ENCODE peak calls at places on chromosome 15, in eight cellular contexts. One of them, this sample, is unnamed.
A peak's percentile ranks its signal among the peaks of the same experiment; 100 is the strongest.

GRCh38 chr15:58987036-58987435 is 427 bp upstream of the RNF111 start:
- DNase-seq in brain microvascular endothelial cell: no peak
- DNase-seq in right lobe of liver: no peak
- DNase-seq in A549: peak; percentile 18
- DNase-seq in hepatocyte: peak; percentile 13
- DNase-seq in OCI-LY7: no peak
- DNase-seq in Peyer's patch: no peak
- DNase-seq in cardiac muscle cell: no peak
- DNase-seq in this sample: no peak

GRCh38 chr15:85706779-85707518 is 87.8 kb downstream of the KLHL25 start:
- DNase-seq in brain microvascular endothelial cell: peak; percentile 69
- DNase-seq in right lobe of liver: no peak
- DNase-seq in A549: no peak
- DNase-seq in hepatocyte: peak; percentile 43
- DNase-seq in OCI-LY7: peak; percentile 67
- DNase-seq in Peyer's patch: no peak
- DNase-seq in cardiac muscle cell: no peak
- DNase-seq in this sample: no peak

GRCh38 chr15:98927057-98927456 is 80.5 kb downstream of the PGPEP1L start:
- DNase-seq in brain microvascular endothelial cell: no peak
- DNase-seq in right lobe of liver: no peak
- DNase-seq in A549: no peak
- DNase-seq in hepatocyte: no peak
- DNase-seq in OCI-LY7: no peak
- DNase-seq in Peyer's patch: no peak
- DNase-seq in cardiac muscle cell: no peak
- DNase-seq in this sample: no peak

GRCh38 chr15:41334293-41335120 is 1.8 kb downstream of the NUSAP1 start:
- DNase-seq in brain microvascular endothelial cell: no peak
- DNase-seq in right lobe of liver: no peak
- DNase-seq in A549: no peak
- DNase-seq in hepatocyte: no peak
- DNase-seq in OCI-LY7: peak; percentile 11
- DNase-seq in Peyer's patch: no peak
- DNase-seq in cardiac muscle cell: no peak
- DNase-seq in this sample: no peak

GRCh38 chr15:34203936-34204335 is 6.0 kb downstream of the KATNBL1 start:
- DNase-seq in brain microvascular endothelial cell: no peak
- DNase-seq in right lobe of liver: no peak
- DNase-seq in A549: no peak
- DNase-seq in hepatocyte: no peak
- DNase-seq in OCI-LY7: no peak
- DNase-seq in Peyer's patch: no peak
- DNase-seq in cardiac muscle cell: no peak
- DNase-seq in this sample: no peak

GRCh38 chr15:67915374-67916050 is 75.7 kb upstream of the RNU6-1 start:
- DNase-seq in brain microvascular endothelial cell: no peak
- DNase-seq in right lobe of liver: peak; percentile 84
- DNase-seq in A549: peak; percentile 54
- DNase-seq in hepatocyte: peak; percentile 87
- DNase-seq in OCI-LY7: no peak
- DNase-seq in Peyer's patch: peak; percentile 75
- DNase-seq in cardiac muscle cell: peak; percentile 36
- DNase-seq in this sample: peak; percentile 92

GRCh38 chr15:27686376-27686775 is 412.7 kb downstream of the OCA2 start:
- DNase-seq in brain microvascular endothelial cell: peak; percentile 0
- DNase-seq in right lobe of liver: no peak
- DNase-seq in A549: no peak
- DNase-seq in hepatocyte: no peak
- DNase-seq in OCI-LY7: no peak
- DNase-seq in Peyer's patch: no peak
- DNase-seq in cardiac muscle cell: no peak
- DNase-seq in this sample: no peak

GRCh38 chr15:94327356-94327936 is 96.1 kb downstream of the MCTP2 start:
- DNase-seq in brain microvascular endothelial cell: peak; percentile 40
- DNase-seq in right lobe of liver: no peak
- DNase-seq in A549: peak; percentile 39
- DNase-seq in hepatocyte: peak; percentile 56
- DNase-seq in OCI-LY7: peak; percentile 65
- DNase-seq in Peyer's patch: no peak
- DNase-seq in cardiac muscle cell: peak; percentile 45
- DNase-seq in this sample: no peak

GRCh38 chr15:77599899-77600298 is 32.8 kb downstream of the LINGO1 start:
- DNase-seq in brain microvascular endothelial cell: peak; percentile 26
- DNase-seq in right lobe of liver: no peak
- DNase-seq in A549: peak; percentile 49
- DNase-seq in hepatocyte: no peak
- DNase-seq in OCI-LY7: peak; percentile 63
- DNase-seq in Peyer's patch: no peak
- DNase-seq in cardiac muscle cell: peak; percentile 87
- DNase-seq in this sample: no peak

GRCh38 chr15:98667521-98668179 is 19.3 kb downstream of the IGF1R start:
- DNase-seq in brain microvascular endothelial cell: no peak
- DNase-seq in right lobe of liver: no peak
- DNase-seq in A549: no peak
- DNase-seq in hepatocyte: no peak
- DNase-seq in OCI-LY7: no peak
- DNase-seq in Peyer's patch: no peak
- DNase-seq in cardiac muscle cell: no peak
- DNase-seq in this sample: no peak

GRCh38 chr15:56496635-56497034 is 31.7 kb upstream of the MNS1 start:
- DNase-seq in brain microvascular endothelial cell: peak; percentile 57
- DNase-seq in right lobe of liver: no peak
- DNase-seq in A549: peak; percentile 79
- DNase-seq in hepatocyte: peak; percentile 77
- DNase-seq in OCI-LY7: peak; percentile 88
- DNase-seq in Peyer's patch: no peak
- DNase-seq in cardiac muscle cell: peak; percentile 66
- DNase-seq in this sample: peak; percentile 56

GRCh38 chr15:88894819-88895767 is at the start of gene HAPLN3:
- DNase-seq in brain microvascular endothelial cell: peak; percentile 24
- DNase-seq in right lobe of liver: no peak
- DNase-seq in A549: peak; percentile 90
- DNase-seq in hepatocyte: peak; percentile 70
- DNase-seq in OCI-LY7: no peak
- DNase-seq in Peyer's patch: no peak
- DNase-seq in cardiac muscle cell: peak; percentile 37
- DNase-seq in this sample: no peak

GRCh38 chr15:66401130-66402021 is 14.7 kb downstream of the MAP2K1 start:
- DNase-seq in brain microvascular endothelial cell: no peak
- DNase-seq in right lobe of liver: no peak
- DNase-seq in A549: no peak
- DNase-seq in hepatocyte: no peak
- DNase-seq in OCI-LY7: peak; percentile 13
- DNase-seq in Peyer's patch: no peak
- DNase-seq in cardiac muscle cell: no peak
- DNase-seq in this sample: no peak

GRCh38 chr15:74792227-74793016 is 10.5 kb downstream of the CSK start:
- DNase-seq in brain microvascular endothelial cell: no peak
- DNase-seq in right lobe of liver: no peak
- DNase-seq in A549: no peak
- DNase-seq in hepatocyte: no peak
- DNase-seq in OCI-LY7: no peak
- DNase-seq in Peyer's patch: no peak
- DNase-seq in cardiac muscle cell: no peak
- DNase-seq in this sample: no peak

GRCh38 chr15:74791007-74791406 is 9.1 kb downstream of the CSK start:
- DNase-seq in brain microvascular endothelial cell: no peak
- DNase-seq in right lobe of liver: no peak
- DNase-seq in A549: no peak
- DNase-seq in hepatocyte: no peak
- DNase-seq in OCI-LY7: no peak
- DNase-seq in Peyer's patch: no peak
- DNase-seq in cardiac muscle cell: no peak
- DNase-seq in this sample: no peak

GRCh38 chr15:74790080-74790916 is 8.4 kb downstream of the CSK start:
- DNase-seq in brain microvascular endothelial cell: peak; percentile 90
- DNase-seq in right lobe of liver: peak; percentile 73
- DNase-seq in A549: no peak
- DNase-seq in hepatocyte: peak; percentile 49
- DNase-seq in OCI-LY7: peak; percentile 75
- DNase-seq in Peyer's patch: no peak
- DNase-seq in cardiac muscle cell: peak; percentile 43
- DNase-seq in this sample: no peak

GRCh38 chr15:74793135-74794028 is 11.5 kb downstream of the CSK start:
- DNase-seq in brain microvascular endothelial cell: peak; percentile 56
- DNase-seq in right lobe of liver: no peak
- DNase-seq in A549: no peak
- DNase-seq in hepatocyte: no peak
- DNase-seq in OCI-LY7: peak; percentile 63
- DNase-seq in Peyer's patch: no peak
- DNase-seq in cardiac muscle cell: no peak
- DNase-seq in this sample: no peak

GRCh38 chr15:74791667-74792066 is 9.8 kb downstream of the CSK start:
- DNase-seq in brain microvascular endothelial cell: no peak
- DNase-seq in right lobe of liver: no peak
- DNase-seq in A549: no peak
- DNase-seq in hepatocyte: no peak
- DNase-seq in OCI-LY7: no peak
- DNase-seq in Peyer's patch: no peak
- DNase-seq in cardiac muscle cell: no peak
- DNase-seq in this sample: no peak
- H3K4me3 ChIP-seq in brain microvascular endothelial cell: no peak overlapping the region
- H3K4me3 ChIP-seq in right lobe of liver: no peak overlapping the region
- H3K4me3 ChIP-seq in A549: no peak overlapping the region
- H3K4me3 ChIP-seq in hepatocyte: no peak overlapping the region
- H3K4me3 ChIP-seq in OCI-LY7: peak overlapping the region; percentile 97
- H3K4me3 ChIP-seq in Peyer's patch: no peak overlapping the region
- H3K4me3 ChIP-seq in cardiac muscle cell: no peak overlapping the region
- H3K4me3 ChIP-seq in this sample: no peak overlapping the region

GRCh38 chr15:31263751-31264533 is 62.7 kb upstream of the KLF13 start:
- DNase-seq in brain microvascular endothelial cell: no peak
- DNase-seq in right lobe of liver: peak; percentile 83
- DNase-seq in A549: no peak
- DNase-seq in hepatocyte: no peak
- DNase-seq in OCI-LY7: peak; percentile 89
- DNase-seq in Peyer's patch: peak; percentile 90
- DNase-seq in cardiac muscle cell: no peak
- DNase-seq in this sample: no peak

GRCh38 chr15:31262901-31263671 is 63.5 kb upstream of the KLF13 start:
- DNase-seq in brain microvascular endothelial cell: no peak
- DNase-seq in right lobe of liver: peak; percentile 53
- DNase-seq in A549: no peak
- DNase-seq in hepatocyte: no peak
- DNase-seq in OCI-LY7: peak; percentile 91
- DNase-seq in Peyer's patch: no peak
- DNase-seq in cardiac muscle cell: no peak
- DNase-seq in this sample: no peak

GRCh38 chr15:31265871-31266711 is 60.5 kb upstream of the KLF13 start:
- DNase-seq in brain microvascular endothelial cell: no peak
- DNase-seq in right lobe of liver: peak; percentile 46
- DNase-seq in A549: no peak
- DNase-seq in hepatocyte: no peak
- DNase-seq in OCI-LY7: peak; percentile 95
- DNase-seq in Peyer's patch: no peak
- DNase-seq in cardiac muscle cell: no peak
- DNase-seq in this sample: no peak

GRCh38 chr15:31265090-31265870 is 61.4 kb upstream of the KLF13 start:
- DNase-seq in brain microvascular endothelial cell: no peak
- DNase-seq in right lobe of liver: peak; percentile 61
- DNase-seq in A549: no peak
- DNase-seq in hepatocyte: peak; percentile 46
- DNase-seq in OCI-LY7: peak; percentile 84
- DNase-seq in Peyer's patch: peak; percentile 75
- DNase-seq in cardiac muscle cell: peak; percentile 52
- DNase-seq in this sample: no peak

DNA sequence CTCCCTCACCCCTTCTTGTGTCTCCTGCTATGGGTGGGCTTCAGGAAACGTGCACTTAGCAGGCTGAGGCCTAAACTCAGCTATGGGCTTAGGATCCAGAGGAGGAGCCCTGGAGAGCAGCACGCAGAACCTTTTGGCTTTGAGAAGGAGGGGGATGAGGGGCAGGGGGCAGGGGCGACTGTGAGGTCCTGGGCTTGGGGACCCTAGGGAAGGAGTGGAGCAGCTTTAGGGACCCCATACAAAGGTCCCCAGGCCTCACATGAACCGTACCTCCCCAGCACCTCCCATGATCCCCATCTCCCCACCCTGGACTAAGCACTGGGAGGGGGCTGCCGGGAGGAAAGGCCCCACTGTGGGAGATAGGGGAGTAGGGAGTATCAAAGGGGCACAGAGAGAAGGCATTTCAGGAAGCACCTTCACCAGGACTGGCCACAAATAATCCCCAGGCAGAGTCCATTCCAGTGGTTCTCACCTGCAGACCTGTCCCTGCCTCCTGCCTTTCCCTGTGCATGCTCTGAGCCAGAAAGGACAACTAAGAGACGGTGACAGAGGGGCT is 62.0 kb upstream of the KLF13 start:
- DNase-seq in brain microvascular endothelial cell: no peak
- DNase-seq in right lobe of liver: no peak
- DNase-seq in A549: no peak
- DNase-seq in hepatocyte: no peak
- DNase-seq in OCI-LY7: no peak
- DNase-seq in Peyer's patch: no peak
- DNase-seq in cardiac muscle cell: no peak
- DNase-seq in this sample: no peak
- H3K4me3 ChIP-seq in brain microvascular endothelial cell: no peak overlapping the region
- H3K4me3 ChIP-seq in right lobe of liver: no peak overlapping the region
- H3K4me3 ChIP-seq in A549: no peak overlapping the region
- H3K4me3 ChIP-seq in hepatocyte: no peak overlapping the region
- H3K4me3 ChIP-seq in OCI-LY7: peak overlapping the region; percentile 10
- H3K4me3 ChIP-seq in Peyer's patch: no peak overlapping the region
- H3K4me3 ChIP-seq in cardiac muscle cell: no peak overlapping the region
- H3K4me3 ChIP-seq in this sample: no peak overlapping the region

GRCh38 chr15:101071651-101072050 is 152.5 kb downstream of the LRRK1 start:
- DNase-seq in brain microvascular endothelial cell: no peak
- DNase-seq in right lobe of liver: no peak
- DNase-seq in A549: no peak
- DNase-seq in hepatocyte: no peak
- DNase-seq in OCI-LY7: no peak
- DNase-seq in Peyer's patch: peak; percentile 21
- DNase-seq in cardiac muscle cell: no peak
- DNase-seq in this sample: no peak
- H3K4me3 ChIP-seq in brain microvascular endothelial cell: no peak overlapping the region
- H3K4me3 ChIP-seq in right lobe of liver: no peak overlapping the region
- H3K4me3 ChIP-seq in A549: no peak overlapping the region
- H3K4me3 ChIP-seq in hepatocyte: no peak overlapping the region
- H3K4me3 ChIP-seq in OCI-LY7: no peak overlapping the region
- H3K4me3 ChIP-seq in Peyer's patch: no peak overlapping the region
- H3K4me3 ChIP-seq in cardiac muscle cell: no peak overlapping the region
- H3K4me3 ChIP-seq in this sample: no peak overlapping the region

GRCh38 chr15:74725241-74725774 is at the start of gene CYP1A1:
- DNase-seq in brain microvascular endothelial cell: no peak
- DNase-seq in right lobe of liver: peak; percentile 65
- DNase-seq in A549: peak; percentile 44
- DNase-seq in hepatocyte: peak; percentile 73
- DNase-seq in OCI-LY7: no peak
- DNase-seq in Peyer's patch: no peak
- DNase-seq in cardiac muscle cell: peak; percentile 44
- DNase-seq in this sample: peak; percentile 7
- H3K4me3 ChIP-seq in brain microvascular endothelial cell: peak within 1 kb of the TSS; percentile 47
- H3K4me3 ChIP-seq in right lobe of liver: peak within 1 kb of the TSS; percentile 64
- H3K4me3 ChIP-seq in A549: peak within 1 kb of the TSS; percentile 46
- H3K4me3 ChIP-seq in hepatocyte: peak within 1 kb of the TSS; percentile 48
- H3K4me3 ChIP-seq in OCI-LY7: no peak within 1 kb of the TSS
- H3K4me3 ChIP-seq in Peyer's patch: peak within 1 kb of the TSS; percentile 41
- H3K4me3 ChIP-seq in cardiac muscle cell: peak within 1 kb of the TSS; percentile 42
- H3K4me3 ChIP-seq in this sample: peak within 1 kb of the TSS; percentile 54